ENCODE peak calls at places on chromosome 9, in seven cellular contexts. S, M, Z, E, Q, T and A are unnamed samples.

GRCh38 chr9:68925175-68925574 is 88.7 kb downstream of the PRKACG start:
- DNase-seq in Z (no peak), M (no peak), E (no peak), Q (no peak), T (no peak), S (no peak), A (no peak)

GRCh38 chr9:91547076-91547475 is 123.4 kb upstream of the NFIL3 start:
- DNase-seq in T (no peak), Z (no peak), Q (no peak), S (no peak), E (no peak), M (no peak), A (peak)

GRCh38 chr9:23769307-23769935 is 56.6 kb downstream of the ELAVL2 start:
- DNase-seq in Z (no peak), Q (no peak), S (no peak), E (no peak), M (no peak), T (no peak), A (no peak)

GRCh38 chr9:111944467-111944866 is 47.9 kb downstream of the UGCG start:
- DNase-seq in S (peak), Q (no peak), E (no peak), T (no peak), M (no peak), Z (no peak), A (no peak)

GRCh38 chr9:4262735-4263141 is 37.1 kb downstream of the GLIS3 start:
- DNase-seq in M (no peak), E (no peak), Q (no peak), S (peak), Z (no peak), T (no peak), A (peak)

GRCh38 chr9:20611751-20612287 is 10.5 kb downstream of the MLLT3 start:
- DNase-seq in E (no peak), T (no peak), Q (no peak), M (no peak), Z (no peak), S (peak), A (peak)

GRCh38 chr9:110058304-110058953 is 149.5 kb downstream of the C9orf152 start:
- DNase-seq in Z (peak), Q (peak), E (peak), S (peak), M (no peak), T (no peak), A (peak)

GRCh38 chr9:134053941-134054761 is 13.7 kb downstream of the BRD3 start:
- DNase-seq in T (peak), Q (no peak), S (no peak), M (no peak), Z (no peak), E (no peak), A (no peak)

GRCh38 chr9:132249123-132249522 is 87.3 kb downstream of the NTNG2 start:
- DNase-seq in Z (no peak), M (no peak), S (no peak), Q (no peak), E (no peak), T (no peak), A (no peak)

GRCh38 chr9:123696476-123696875 is 233.4 kb downstream of the DENND1A start:
- DNase-seq in M (no peak), E (no peak), Z (no peak), T (no peak), Q (no peak), S (peak), A (no peak)

GRCh38 chr9:71725590-71726338 is 42.5 kb downstream of the CEMIP2 start:
- DNase-seq in T (no peak), S (peak), E (no peak), Q (no peak), M (no peak), Z (no peak), A (peak)

GRCh38 chr9:73151653-73152382 is at the start of gene ANXA1:
- DNase-seq in Z (no peak), M (no peak), Q (no peak), S (peak), T (no peak), E (no peak), A (peak)

GRCh38 chr9:122087406-122088200 is 5.5 kb downstream of the TTLL11 start:
- DNase-seq in E (peak), S (peak), Z (no peak), Q (no peak), T (no peak), M (no peak), A (no peak)

GRCh38 chr9:4555251-4555650 is 65.0 kb downstream of the SLC1A1 start:
- DNase-seq in E (no peak), M (peak), T (peak), Z (peak), S (no peak), Q (no peak), A (peak)

GRCh38 chr9:14021871-14022525 is 291.9 kb downstream of the NFIB start:
- DNase-seq in M (no peak), Q (no peak), S (peak), T (no peak), E (no peak), Z (no peak), A (no peak)

GRCh38 chr9:71962328-71962727 is 50.9 kb downstream of the C9orf85 start:
- DNase-seq in M (no peak), Z (no peak), T (no peak), S (peak), E (no peak), Q (no peak), A (no peak)

GRCh38 chr9:17057729-17058128 is 77.1 kb upstream of the CNTLN start:
- DNase-seq in T (no peak), S (no peak), Q (no peak), E (no peak), Z (no peak), M (no peak), A (no peak)

GRCh38 chr9:131622536-131622935 is 77.2 kb downstream of the PRRT1B start:
- DNase-seq in T (no peak), E (no peak), M (no peak), Q (no peak), S (no peak), Z (no peak), A (no peak)